ENCODE peak calls at places on chromosomes 5 and 9, in six cellular contexts. W is NCI-H2171 treated with DMSO at 0.1 percent for 48 hours; M is midbrain; Z is activated CD4-positive, alpha-beta T cell treated with anti-CD3 and anti-CD28 coated beads, Interleukin-2, amount 10 ng/mL, durations not matched to agents 7 days and 5 days; K is aorta; E is activated T-cell treated with anti-CD3 and anti-CD28 coated beads, Interleukin-2, amount 50 U/mL, for 48 hours. L is an unnamed sample.

GRCh38 chr9:113956901-113957777 is 81.0 kb downstream of the ZNF618 start:
- DNase-seq in Z (no peak), W (no peak), M (no peak), K (no peak), E (no peak), L (no peak)

GRCh38 chr9:2228132-2228531 is 213.0 kb downstream of the SMARCA2 start:
- DNase-seq in W (no peak), M (peak; percentile 36), Z (peak; percentile 10), E (peak; percentile 32), K (no peak), L (no peak)

GRCh38 chr9:128913048-128913900 is 7.5 kb upstream of the PHYHD1 start:
- DNase-seq in M (no peak), Z (no peak), K (no peak), W (no peak), E (no peak), L (no peak)

GRCh38 chr9:98235126-98235525 is 20.3 kb downstream of the TBC1D2 start:
- DNase-seq in Z (no peak), W (peak; percentile 58), K (no peak), E (no peak), M (no peak), L (no peak)

GRCh38 chr5:43637416-43637815 is 34.4 kb downstream of the NNT start:
- DNase-seq in K (no peak), M (no peak), W (no peak), Z (no peak), E (no peak), L (no peak)

GRCh38 chr5:78983601-78984000 is 1.5 kb downstream of the ARSB start:
- DNase-seq in M (no peak), K (no peak), Z (no peak), W (no peak), E (no peak), L (no peak)

GRCh38 chr9:124088476-124088837 is 76.9 kb downstream of the LHX2 start:
- DNase-seq in W (peak; percentile 89), M (no peak), Z (no peak), K (no peak), E (no peak), L (no peak)

GRCh38 chr5:135356522-135357318 is 42.3 kb downstream of the MACROH2A1 start:
- DNase-seq in K (peak; percentile 78), M (no peak), Z (no peak), E (no peak), W (no peak), L (no peak)

GRCh38 chr5:149036168-149036567 is 26.7 kb downstream of the SH3TC2 start:
- DNase-seq in E (no peak), W (no peak), K (no peak), Z (peak; percentile 12), M (no peak), L (no peak)